ENCODE peak calls at places on chromosomes 12 and 14, in six cellular contexts. One of them, this sample, is unnamed.
A peak's percentile ranks its signal among the peaks of the same experiment; 100 is the strongest.

GRCh38 chr12:64028541-64028940 is 184.0 kb downstream of the SRGAP1 start:
- DNase-seq in cardiac muscle cell: no peak
- DNase-seq in stomach: no peak
- DNase-seq in sigmoid colon: no peak
- DNase-seq in left ventricle myocardium inferior: no peak
- DNase-seq in effector memory CD4-positive, alpha-beta T cell: no peak
- DNase-seq in this sample: no peak

GRCh38 chr14:59564356-59564755 is 12.3 kb downstream of the CCDC175 start:
- DNase-seq in cardiac muscle cell: no peak
- DNase-seq in stomach: no peak
- DNase-seq in sigmoid colon: no peak
- DNase-seq in left ventricle myocardium inferior: no peak
- DNase-seq in effector memory CD4-positive, alpha-beta T cell: no peak
- DNase-seq in this sample: no peak

GRCh38 chr12:106753526-106753925 is 21.0 kb upstream of the RIC8B start:
- DNase-seq in cardiac muscle cell: no peak
- DNase-seq in stomach: peak; percentile 31
- DNase-seq in sigmoid colon: no peak
- DNase-seq in left ventricle myocardium inferior: no peak
- DNase-seq in effector memory CD4-positive, alpha-beta T cell: peak; percentile 24
- DNase-seq in this sample: peak; percentile 77

GRCh38 chr14:50312734-50313054 is 570 bp downstream of the DMAC2L start:
- DNase-seq in cardiac muscle cell: no peak
- DNase-seq in stomach: no peak
- DNase-seq in sigmoid colon: no peak
- DNase-seq in left ventricle myocardium inferior: no peak
- DNase-seq in effector memory CD4-positive, alpha-beta T cell: no peak
- DNase-seq in this sample: no peak

GRCh38 chr14:102256691-102257090 is 48.3 kb downstream of the MOK start:
- DNase-seq in cardiac muscle cell: no peak
- DNase-seq in stomach: no peak
- DNase-seq in sigmoid colon: no peak
- DNase-seq in left ventricle myocardium inferior: no peak
- DNase-seq in effector memory CD4-positive, alpha-beta T cell: no peak
- DNase-seq in this sample: no peak

GRCh38 chr12:104376650-104377506 is 73.3 kb downstream of the EID3 start:
- DNase-seq in cardiac muscle cell: no peak
- DNase-seq in stomach: no peak
- DNase-seq in sigmoid colon: no peak
- DNase-seq in left ventricle myocardium inferior: no peak
- DNase-seq in effector memory CD4-positive, alpha-beta T cell: no peak
- DNase-seq in this sample: no peak

GRCh38 chr12:117342682-117343081 is 18.7 kb downstream of the NOS1 start:
- DNase-seq in cardiac muscle cell: no peak
- DNase-seq in stomach: no peak
- DNase-seq in sigmoid colon: no peak
- DNase-seq in left ventricle myocardium inferior: no peak
- DNase-seq in effector memory CD4-positive, alpha-beta T cell: no peak
- DNase-seq in this sample: no peak

GRCh38 chr12:63319386-63319785 is 168.4 kb upstream of the AVPR1A start:
- DNase-seq in cardiac muscle cell: peak; percentile 3
- DNase-seq in stomach: no peak
- DNase-seq in sigmoid colon: no peak
- DNase-seq in left ventricle myocardium inferior: no peak
- DNase-seq in effector memory CD4-positive, alpha-beta T cell: no peak
- DNase-seq in this sample: no peak

GRCh38 chr12:17982556-17982955 is 107.4 kb downstream of the RERGL start:
- DNase-seq in cardiac muscle cell: no peak
- DNase-seq in stomach: no peak
- DNase-seq in sigmoid colon: no peak
- DNase-seq in left ventricle myocardium inferior: no peak
- DNase-seq in effector memory CD4-positive, alpha-beta T cell: no peak
- DNase-seq in this sample: no peak

GRCh38 chr12:3698218-3698974 is 54.5 kb downstream of the CRACR2A start:
- DNase-seq in cardiac muscle cell: no peak
- DNase-seq in stomach: no peak
- DNase-seq in sigmoid colon: no peak
- DNase-seq in left ventricle myocardium inferior: no peak
- DNase-seq in effector memory CD4-positive, alpha-beta T cell: no peak
- DNase-seq in this sample: no peak

GRCh38 chr14:31690056-31690455 is 128.9 kb downstream of the NUBPL start:
- DNase-seq in cardiac muscle cell: no peak
- DNase-seq in stomach: no peak
- DNase-seq in sigmoid colon: no peak
- DNase-seq in left ventricle myocardium inferior: no peak
- DNase-seq in effector memory CD4-positive, alpha-beta T cell: no peak
- DNase-seq in this sample: no peak

GRCh38 chr12:106645074-106645421 is 62.2 kb downstream of the RFX4 start:
- DNase-seq in cardiac muscle cell: no peak
- DNase-seq in stomach: peak; percentile 71
- DNase-seq in sigmoid colon: peak; percentile 81
- DNase-seq in left ventricle myocardium inferior: peak; percentile 59
- DNase-seq in effector memory CD4-positive, alpha-beta T cell: no peak
- DNase-seq in this sample: no peak

GRCh38 chr12:72540811-72541210 is 268.6 kb downstream of the TRHDE start:
- DNase-seq in cardiac muscle cell: no peak
- DNase-seq in stomach: no peak
- DNase-seq in sigmoid colon: no peak
- DNase-seq in left ventricle myocardium inferior: no peak
- DNase-seq in effector memory CD4-positive, alpha-beta T cell: no peak
- DNase-seq in this sample: no peak

GRCh38 chr12:120583478-120584030 is 2.4 kb upstream of the POP5 start:
- DNase-seq in cardiac muscle cell: peak; percentile 76
- DNase-seq in stomach: peak; percentile 81
- DNase-seq in sigmoid colon: peak; percentile 85
- DNase-seq in left ventricle myocardium inferior: peak; percentile 71
- DNase-seq in effector memory CD4-positive, alpha-beta T cell: peak; percentile 59
- DNase-seq in this sample: peak; percentile 73

GRCh38 chr14:54261283-54261682 is 135.5 kb upstream of the CDKN3 start:
- DNase-seq in cardiac muscle cell: peak; percentile 41
- DNase-seq in stomach: no peak
- DNase-seq in sigmoid colon: no peak
- DNase-seq in left ventricle myocardium inferior: no peak
- DNase-seq in effector memory CD4-positive, alpha-beta T cell: no peak
- DNase-seq in this sample: no peak

GRCh38 chr12:102023343-102023930 is 38.4 kb downstream of the WASHC3 start:
- DNase-seq in cardiac muscle cell: no peak
- DNase-seq in stomach: no peak
- DNase-seq in sigmoid colon: no peak
- DNase-seq in left ventricle myocardium inferior: no peak
- DNase-seq in effector memory CD4-positive, alpha-beta T cell: no peak
- DNase-seq in this sample: no peak

GRCh38 chr12:39572551-39572950 is 47.1 kb downstream of the ABCD2 start:
- DNase-seq in cardiac muscle cell: no peak
- DNase-seq in stomach: no peak
- DNase-seq in sigmoid colon: no peak
- DNase-seq in left ventricle myocardium inferior: no peak
- DNase-seq in effector memory CD4-positive, alpha-beta T cell: no peak
- DNase-seq in this sample: no peak

GRCh38 chr14:89466939-89467338 is 49.9 kb upstream of the FOXN3 start:
- DNase-seq in cardiac muscle cell: no peak
- DNase-seq in stomach: no peak
- DNase-seq in sigmoid colon: no peak
- DNase-seq in left ventricle myocardium inferior: peak; percentile 34
- DNase-seq in effector memory CD4-positive, alpha-beta T cell: no peak
- DNase-seq in this sample: no peak

GRCh38 chr12:81644503-81644902 is 114.6 kb downstream of the PPFIA2 start:
- DNase-seq in cardiac muscle cell: peak; percentile 65
- DNase-seq in stomach: no peak
- DNase-seq in sigmoid colon: no peak
- DNase-seq in left ventricle myocardium inferior: no peak
- DNase-seq in effector memory CD4-positive, alpha-beta T cell: no peak
- DNase-seq in this sample: no peak

GRCh38 chr14:23828611-23829010 is 125.0 kb upstream of the DHRS4 start:
- DNase-seq in cardiac muscle cell: no peak
- DNase-seq in stomach: no peak
- DNase-seq in sigmoid colon: no peak
- DNase-seq in left ventricle myocardium inferior: no peak
- DNase-seq in effector memory CD4-positive, alpha-beta T cell: no peak
- DNase-seq in this sample: no peak

GRCh38 chr14:65164068-65164824 is 61.9 kb upstream of the MAX start:
- DNase-seq in cardiac muscle cell: peak; percentile 61
- DNase-seq in stomach: no peak
- DNase-seq in sigmoid colon: no peak
- DNase-seq in left ventricle myocardium inferior: no peak
- DNase-seq in effector memory CD4-positive, alpha-beta T cell: no peak
- DNase-seq in this sample: peak; percentile 26

GRCh38 chr14:95291859-95292542 is 27.7 kb downstream of the CLMN start:
- DNase-seq in cardiac muscle cell: no peak
- DNase-seq in stomach: peak; percentile 63
- DNase-seq in sigmoid colon: peak; percentile 81
- DNase-seq in left ventricle myocardium inferior: peak; percentile 82
- DNase-seq in effector memory CD4-positive, alpha-beta T cell: no peak
- DNase-seq in this sample: no peak

GRCh38 chr14:55968741-55969140 is 149.5 kb upstream of the PELI2 start:
- DNase-seq in cardiac muscle cell: peak; percentile 2
- DNase-seq in stomach: peak; percentile 31
- DNase-seq in sigmoid colon: no peak
- DNase-seq in left ventricle myocardium inferior: no peak
- DNase-seq in effector memory CD4-positive, alpha-beta T cell: no peak
- DNase-seq in this sample: no peak

GRCh38 chr12:40105265-40105514 is 691 bp downstream of the SLC2A13 start:
- DNase-seq in cardiac muscle cell: no peak
- DNase-seq in stomach: no peak
- DNase-seq in sigmoid colon: peak; percentile 77
- DNase-seq in left ventricle myocardium inferior: peak; percentile 61
- DNase-seq in effector memory CD4-positive, alpha-beta T cell: no peak
- DNase-seq in this sample: no peak

GRCh38 chr12:81257952-81258551 is 180.2 kb downstream of the ACSS3 start:
- DNase-seq in cardiac muscle cell: peak; percentile 32
- DNase-seq in stomach: no peak
- DNase-seq in sigmoid colon: no peak
- DNase-seq in left ventricle myocardium inferior: no peak
- DNase-seq in effector memory CD4-positive, alpha-beta T cell: no peak
- DNase-seq in this sample: no peak

GRCh38 chr14:77275041-77275854 is 4.2 kb upstream of the NGB start:
- DNase-seq in cardiac muscle cell: no peak
- DNase-seq in stomach: no peak
- DNase-seq in sigmoid colon: no peak
- DNase-seq in left ventricle myocardium inferior: no peak
- DNase-seq in effector memory CD4-positive, alpha-beta T cell: no peak
- DNase-seq in this sample: no peak

GRCh38 chr12:51984657-51985056 is 22.1 kb upstream of the TAMALIN start:
- DNase-seq in cardiac muscle cell: no peak
- DNase-seq in stomach: no peak
- DNase-seq in sigmoid colon: no peak
- DNase-seq in left ventricle myocardium inferior: no peak
- DNase-seq in effector memory CD4-positive, alpha-beta T cell: no peak
- DNase-seq in this sample: no peak
- H3K36me3 ChIP-seq in cardiac muscle cell: peaks cover 65% of the 10 kb centered on the region
- H3K36me3 ChIP-seq in stomach: peaks cover 92% of the 10 kb centered on the region
- H3K36me3 ChIP-seq in sigmoid colon: peaks cover 37% of the 10 kb centered on the region
- H3K36me3 ChIP-seq in left ventricle myocardium inferior: peaks cover 85% of the 10 kb centered on the region
- H3K36me3 ChIP-seq in effector memory CD4-positive, alpha-beta T cell: peaks cover 33% of the 10 kb centered on the region
- H3K36me3 ChIP-seq in this sample: no peaks in the 10 kb centered on the region

DNA sequence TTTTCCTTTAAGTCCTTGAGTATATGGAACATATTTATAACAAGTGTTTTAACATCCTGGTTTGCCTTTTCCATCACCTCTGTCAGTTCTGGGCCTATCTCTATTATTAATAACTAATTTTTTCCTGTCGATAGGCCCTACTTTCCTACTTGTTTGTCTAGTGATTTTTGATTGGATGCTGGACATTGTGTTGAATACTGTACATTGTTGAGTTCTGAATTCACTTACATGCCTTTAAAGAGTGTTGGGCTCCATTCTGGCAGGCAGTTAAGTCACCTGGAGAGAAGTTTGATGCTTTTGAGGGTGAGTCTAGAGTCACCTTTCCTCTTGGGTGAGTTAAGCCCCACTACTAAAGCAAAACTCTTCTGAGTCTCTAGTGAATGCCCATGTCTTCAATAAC is 77.5 kb upstream of the C14orf180 start:
- DNase-seq in cardiac muscle cell: no peak
- DNase-seq in stomach: no peak
- DNase-seq in sigmoid colon: no peak
- DNase-seq in left ventricle myocardium inferior: no peak
- DNase-seq in effector memory CD4-positive, alpha-beta T cell: no peak
- DNase-seq in this sample: no peak
- H3K36me3 ChIP-seq in cardiac muscle cell: no peaks in the 10 kb centered on the region
- H3K36me3 ChIP-seq in stomach: no peaks in the 10 kb centered on the region
- H3K36me3 ChIP-seq in sigmoid colon: no peaks in the 10 kb centered on the region
- H3K36me3 ChIP-seq in left ventricle myocardium inferior: no peaks in the 10 kb centered on the region
- H3K36me3 ChIP-seq in effector memory CD4-positive, alpha-beta T cell: no peaks in the 10 kb centered on the region
- H3K36me3 ChIP-seq in this sample: no peaks in the 10 kb centered on the region

GRCh38 chr12:132007041-132007440 is 57.3 kb downstream of the EP400 start:
- DNase-seq in cardiac muscle cell: no peak
- DNase-seq in stomach: no peak
- DNase-seq in sigmoid colon: no peak
- DNase-seq in left ventricle myocardium inferior: no peak
- DNase-seq in effector memory CD4-positive, alpha-beta T cell: no peak
- DNase-seq in this sample: no peak
- H3K36me3 ChIP-seq in cardiac muscle cell: peaks cover 25% of the 10 kb centered on the region
- H3K36me3 ChIP-seq in stomach: peaks cover 84% of the 10 kb centered on the region
- H3K36me3 ChIP-seq in sigmoid colon: peaks cover 47% of the 10 kb centered on the region
- H3K36me3 ChIP-seq in left ventricle myocardium inferior: peaks cover 71% of the 10 kb centered on the region
- H3K36me3 ChIP-seq in effector memory CD4-positive, alpha-beta T cell: peaks cover 57% of the 10 kb centered on the region
- H3K36me3 ChIP-seq in this sample: peaks cover 23% of the 10 kb centered on the region

GRCh38 chr14:94051115-94051514 is 25.0 kb downstream of the OTUB2 start:
- DNase-seq in cardiac muscle cell: peak; percentile 65
- DNase-seq in stomach: peak; percentile 45
- DNase-seq in sigmoid colon: peak; percentile 81
- DNase-seq in left ventricle myocardium inferior: peak; percentile 46
- DNase-seq in effector memory CD4-positive, alpha-beta T cell: no peak
- DNase-seq in this sample: no peak

GRCh38 chr14:94052662-94053061 is 26.5 kb downstream of the OTUB2 start:
- DNase-seq in cardiac muscle cell: no peak
- DNase-seq in stomach: no peak
- DNase-seq in sigmoid colon: no peak
- DNase-seq in left ventricle myocardium inferior: no peak
- DNase-seq in effector memory CD4-positive, alpha-beta T cell: no peak
- DNase-seq in this sample: no peak

GRCh38 chr14:94050231-94050880 is 24.2 kb downstream of the OTUB2 start:
- DNase-seq in cardiac muscle cell: peak; percentile 89
- DNase-seq in stomach: no peak
- DNase-seq in sigmoid colon: peak; percentile 69
- DNase-seq in left ventricle myocardium inferior: peak; percentile 81
- DNase-seq in effector memory CD4-positive, alpha-beta T cell: no peak
- DNase-seq in this sample: no peak

GRCh38 chr14:94049625-94050023 is 23.5 kb downstream of the OTUB2 start:
- DNase-seq in cardiac muscle cell: no peak
- DNase-seq in stomach: no peak
- DNase-seq in sigmoid colon: peak; percentile 32
- DNase-seq in left ventricle myocardium inferior: no peak
- DNase-seq in effector memory CD4-positive, alpha-beta T cell: no peak
- DNase-seq in this sample: no peak

GRCh38 chr14:94051779-94052178 is 25.6 kb downstream of the OTUB2 start:
- DNase-seq in cardiac muscle cell: no peak
- DNase-seq in stomach: no peak
- DNase-seq in sigmoid colon: no peak
- DNase-seq in left ventricle myocardium inferior: no peak
- DNase-seq in effector memory CD4-positive, alpha-beta T cell: no peak
- DNase-seq in this sample: no peak
- H3K36me3 ChIP-seq in cardiac muscle cell: peaks cover 70% of the 10 kb centered on the region
- H3K36me3 ChIP-seq in stomach: peaks cover 100% of the 10 kb centered on the region
- H3K36me3 ChIP-seq in sigmoid colon: peaks cover 80% of the 10 kb centered on the region
- H3K36me3 ChIP-seq in left ventricle myocardium inferior: peaks cover 100% of the 10 kb centered on the region
- H3K36me3 ChIP-seq in effector memory CD4-positive, alpha-beta T cell: peaks cover 95% of the 10 kb centered on the region
- H3K36me3 ChIP-seq in this sample: peaks cover 39% of the 10 kb centered on the region

This sample was measured in GM06990.